ENCODE peak calls at places on chromosomes 4 and X, in four cellular contexts. Y is stimulated activated CD8-positive, alpha-beta memory T cell treated with anti-CD3 and anti-CD28 coated beads, Interleukin-7, amount 100 ng/mL, for 1 hour; J is NCI-H345; U is HEK293T. S is an unnamed sample.

GRCh38 chrX:133653363-133653762 is 238.1 kb upstream of the GPC4 start:
- DNase-seq in Y (no peak), J (no peak), U (no peak), S (no peak)

GRCh38 chr4:177728361-177729152 is 286.3 kb upstream of the AGA start:
- DNase-seq in J (no peak), U (no peak), Y (no peak), S (no peak)

GRCh38 chrX:39327255-39327654 is 526.0 kb downstream of the MID1IP1 start:
- DNase-seq in Y (no peak), J (no peak), U (no peak), S (no peak)

GRCh38 chr4:4601803-4602369 is 60.0 kb upstream of the STX18 start:
- DNase-seq in J (no peak), Y (no peak), U (no peak), S (no peak)

GRCh38 chr4:157779084-157779483 is 393.7 kb downstream of the GASK1B start:
- DNase-seq in U (no peak), J (peak; percentile 22), Y (no peak), S (no peak)

GRCh38 chrX:20498851-20499635 is 232.3 kb upstream of the RPS6KA3 start:
- DNase-seq in U (no peak), J (no peak), Y (no peak), S (no peak)

GRCh38 chr4:122576261-122577188 is 44.3 kb downstream of the IL21 start:
- DNase-seq in U (peak; percentile 38), J (peak; percentile 40), Y (no peak), S (peak; percentile 84)

GRCh38 chr4:78694457-78694787 is 81.7 kb upstream of the BMP2K start:
- DNase-seq in U (no peak), Y (no peak), J (no peak), S (no peak)

GRCh38 chr4:149371021-149371420 is 444.6 kb downstream of the IQCM start:
- DNase-seq in Y (no peak), J (peak; percentile 5), U (peak; percentile 51), S (peak; percentile 77)

GRCh38 chrX:73944582-73944947 is 359.4 kb upstream of the ZCCHC13 start:
- DNase-seq in Y (no peak), J (no peak), U (no peak), S (no peak)

GRCh38 chr4:105474110-105474518 is 252 bp upstream of the PPA2 start:
- DNase-seq in Y (no peak), J (no peak), U (peak; percentile 90), S (peak; percentile 73)

GRCh38 chrX:3711331-3711917 is 2.0 kb downstream of the PRKX start:
- DNase-seq in Y (no peak), U (no peak), J (no peak), S (peak; percentile 17)

GRCh38 chr4:149045731-149046130 is 603.5 kb upstream of the NR3C2 start:
- DNase-seq in Y (no peak), U (no peak), J (no peak), S (no peak)